ENCODE peak calls at places on chromosomes 7 and 10, in ten cellular contexts. Q is GM20000; X is effector CD4-positive, alpha-beta T cell; N is GM12891; U is dorsolateral prefrontal cortex; P is neural crest cell; W is AG08395; S is iPS-NIHi11; K is fibroblast of the aortic adventitia; Z is kidney glomerular epithelial cell. V is an unnamed sample.

GRCh38 chr7:96075510-96076349 is 246.2 kb downstream of the SLC25A13 start:
- DNase-seq in Q (peak), X (peak), N (peak), U (peak), P (peak), W (peak), S (peak), K (peak), Z (peak), V (peak)

GRCh38 chr10:46328853-46329689 is 42.3 kb downstream of the ANTXRL start:
- DNase-seq in Q (no peak), X (no peak), N (no peak), U (peak), P (no peak), W (no peak), S (no peak), K (no peak), Z (no peak), V (peak)

GRCh38 chr7:30430300-30430699 is 48.3 kb downstream of the NOD1 start:
- DNase-seq in Q (no peak), X (no peak), N (no peak), U (no peak), P (no peak), W (no peak), S (no peak), K (no peak), Z (no peak), V (no peak)

GRCh38 chr10:86730227-86730626 is 26.2 kb upstream of the BMPR1A start:
- DNase-seq in Q (no peak), X (no peak), N (no peak), U (no peak), P (no peak), W (no peak), S (no peak), K (peak), Z (no peak), V (no peak)

GRCh38 chr10:117170244-117170643 is 27.0 kb upstream of the KCNK18 start:
- DNase-seq in Q (no peak), X (no peak), N (no peak), U (no peak), P (no peak), W (no peak), S (peak), K (no peak), Z (no peak), V (no peak)

GRCh38 chr10:78405781-78406180 is 372.1 kb downstream of the RPS24 start:
- DNase-seq in Q (no peak), X (no peak), N (no peak), U (no peak), P (no peak), W (no peak), S (no peak), K (no peak), Z (no peak), V (no peak)

GRCh38 chr10:11527700-11528255 is 83.7 kb downstream of the USP6NL start:
- DNase-seq in Q (no peak), X (no peak), N (no peak), U (no peak), P (no peak), W (no peak), S (no peak), K (peak), Z (no peak), V (no peak)

GRCh38 chr7:12518920-12519681 is 51.4 kb upstream of the SCIN start:
- DNase-seq in Q (peak), X (no peak), N (no peak), U (no peak), P (peak), W (peak), S (peak), K (no peak), Z (peak), V (no peak)

GRCh38 chr7:14888904-14889482 is 13.6 kb downstream of the DGKB start:
- DNase-seq in Q (no peak), X (no peak), N (no peak), U (no peak), P (no peak), W (no peak), S (no peak), K (peak), Z (no peak), V (no peak)

GRCh38 chr7:42250411-42250810 is 13.4 kb upstream of the GLI3 start:
- DNase-seq in Q (no peak), X (no peak), N (no peak), U (no peak), P (no peak), W (no peak), S (no peak), K (no peak), Z (no peak), V (no peak)

GRCh38 chr10:48257407-48257961 is 17.0 kb downstream of the FRMPD2 start:
- DNase-seq in Q (no peak), X (no peak), N (no peak), U (no peak), P (no peak), W (no peak), S (no peak), K (no peak), Z (no peak), V (no peak)

GRCh38 chr10:70742537-70743429 is 42.4 kb downstream of the TBATA start:
- DNase-seq in Q (no peak), X (no peak), N (no peak), U (peak), P (no peak), W (peak), S (no peak), K (peak), Z (no peak), V (no peak)

GRCh38 chr10:131825150-131825907 is 75.5 kb upstream of the PPP2R2D start:
- DNase-seq in Q (no peak), X (no peak), N (no peak), U (peak), P (no peak), W (no peak), S (no peak), K (no peak), Z (no peak), V (no peak)

GRCh38 chr10:97228130-97228774 is 42.5 kb upstream of the SLIT1 start:
- DNase-seq in Q (no peak), X (no peak), N (no peak), U (no peak), P (no peak), W (no peak), S (no peak), K (no peak), Z (no peak), V (no peak)

GRCh38 chr7:28126047-28127041 is 54.3 kb downstream of the JAZF1 start:
- DNase-seq in Q (no peak), X (no peak), N (no peak), U (no peak), P (no peak), W (peak), S (no peak), K (peak), Z (no peak), V (no peak)

V was measured in amygdala.